ENCODE peak calls at places on chromosome 18, in nine cellular contexts. Q is psoas muscle, K is right cardiac atrium, T is adipocyte, M is tibial artery, D is esophagus muscularis mucosa, Z is lung, U is testis, S is A549. A is an unnamed sample. For H3K9me3, the result is how much of the 10 kb centered on the place peaks cover.

GRCh38 chr18:32735781-32736180 is 37.0 kb downstream of the KLHL14 start:
- DNase-seq in Z (no peak), K (no peak), U (no peak), T (no peak), S (no peak), Q (no peak), D (no peak), M (no peak), A (no peak)

GRCh38 chr18:76995896-76996295 is 136.7 kb downstream of the MBP start:
- DNase-seq in U (no peak), Z (no peak), M (no peak), D (no peak), Q (no peak), S (no peak), K (no peak), T (no peak), A (no peak)

GRCh38 chr18:43596106-43596712 is 318.9 kb upstream of the SYT4 start:
- DNase-seq in T (peak), M (no peak), S (peak), U (no peak), D (no peak), Q (no peak), Z (no peak), K (no peak), A (no peak)

GRCh38 chr18:24810561-24810960 is 350.1 kb downstream of the HRH4 start:
- DNase-seq in D (no peak), Z (no peak), T (no peak), K (no peak), S (no peak), M (no peak), U (no peak), Q (no peak), A (no peak)

GRCh38 chr18:50097702-50098101 is 97.2 kb downstream of the MYO5B start:
- DNase-seq in Z (no peak), T (no peak), Q (peak), M (no peak), U (no peak), D (no peak), K (no peak), S (no peak), A (no peak)

GRCh38 chr18:31424383-31424988 is 23.1 kb upstream of the DSG3 start:
- DNase-seq in U (peak), Q (no peak), Z (no peak), D (no peak), T (no peak), K (no peak), S (peak), M (no peak), A (peak)

GRCh38 chr18:3248670-3249359 is 1.2 kb downstream of the MYL12A start:
- DNase-seq in Q (no peak), M (no peak), D (no peak), S (peak), K (no peak), T (peak), Z (peak), U (peak), A (no peak)

GRCh38 chr18:58581265-58581664 is 47.6 kb downstream of the ALPK2 start:
- DNase-seq in K (no peak), T (peak), M (no peak), Z (no peak), U (no peak), D (no peak), Q (no peak), S (peak), A (no peak)

GRCh38 chr18:24819141-24819890 is 358.9 kb downstream of the HRH4 start:
- DNase-seq in Q (no peak), D (no peak), T (no peak), K (no peak), S (no peak), U (no peak), M (no peak), Z (no peak), A (no peak)

GRCh38 chr18:74604774-74605173 is 7.1 kb downstream of the ZNF407 start:
- DNase-seq in U (no peak), D (peak), Z (no peak), K (no peak), S (no peak), Q (no peak), M (no peak), T (peak), A (no peak)

GRCh38 chr18:26468931-26469340 is 79.4 kb downstream of the KCTD1 start:
- DNase-seq in Q (no peak), M (no peak), D (no peak), U (no peak), T (no peak), S (peak), Z (no peak), K (no peak), A (peak)

GRCh38 chr18:44325903-44326650 is 354.6 kb upstream of the SETBP1 start:
- DNase-seq in D (no peak), U (peak), Q (peak), Z (peak), S (peak), K (peak), T (peak), M (no peak), A (peak)

GRCh38 chr18:66603941-66604627 is at the start of gene CDH19:
- DNase-seq in D (no peak), K (peak), Q (no peak), S (peak), M (no peak), U (no peak), T (no peak), Z (no peak), A (no peak)

GRCh38 chr18:26965206-26965605 is 99.7 kb upstream of the AQP4 start:
- DNase-seq in Z (no peak), U (peak), T (no peak), S (no peak), D (no peak), Q (no peak), M (no peak), K (no peak), A (no peak)

GRCh38 chr18:69387181-69387580 is 13.5 kb upstream of the DOK6 start:
- DNase-seq in Z (no peak), K (no peak), S (no peak), D (no peak), M (no peak), U (no peak), Q (no peak), T (no peak), A (no peak)

GRCh38 chr18:42052137-42052708 is 97.2 kb downstream of the PIK3C3 start:
- DNase-seq in T (peak), S (no peak), D (no peak), U (no peak), M (no peak), Q (no peak), Z (no peak), K (no peak), A (no peak)

GRCh38 chr18:58046794-58047555 is 2.9 kb downstream of the NEDD4L start:
- DNase-seq in U (no peak), K (no peak), S (no peak), D (no peak), Q (no peak), Z (no peak), M (no peak), T (no peak), A (no peak)

GRCh38 chr18:47929681-47930085 is 776 bp downstream of the SMAD2 start:
- DNase-seq in T (peak), U (no peak), Q (no peak), D (no peak), M (no peak), Z (no peak), S (no peak), K (no peak), A (no peak)

GRCh38 chr18:59566507-59566906 is 130.7 kb downstream of the CCBE1 start:
- DNase-seq in Q (no peak), Z (no peak), U (no peak), T (no peak), S (no peak), D (no peak), K (no peak), M (no peak), A (no peak)

GRCh38 chr18:44035554-44035953 is 645.1 kb upstream of the SETBP1 start:
- DNase-seq in D (no peak), S (no peak), M (no peak), Z (no peak), K (no peak), T (peak), U (no peak), Q (no peak), A (no peak)

GRCh38 chr18:25998461-25998860 is 92.0 kb downstream of the SS18 start:
- DNase-seq in T (no peak), U (no peak), D (no peak), S (peak), Q (no peak), M (no peak), K (no peak), Z (no peak), A (no peak)

GRCh38 chr18:54100920-54101319 is 123.5 kb downstream of the MBD2 start:
- DNase-seq in Q (no peak), M (no peak), D (no peak), K (no peak), U (no peak), S (no peak), T (no peak), Z (no peak), A (no peak)

GRCh38 chr18:38966846-38967245 is 1401.2 kb upstream of the CELF4 start:
- DNase-seq in S (no peak), M (no peak), K (no peak), Q (no peak), T (no peak), Z (no peak), D (no peak), U (no peak), A (no peak)

GRCh38 chr18:55841314-55841713 is 253.3 kb upstream of the TCF4 start:
- DNase-seq in K (no peak), Q (no peak), D (no peak), Z (no peak), U (no peak), S (no peak), T (no peak), M (no peak), A (no peak)

GRCh38 chr18:55627007-55627406 is 39.0 kb upstream of the TCF4 start:
- DNase-seq in Z (no peak), S (no peak), Q (no peak), D (no peak), M (no peak), K (no peak), T (no peak), U (no peak), A (no peak)

GRCh38 chr18:79949571-79950439 is 1.6 kb downstream of the SLC66A2 start:
- DNase-seq in Q (no peak), T (no peak), U (peak), M (peak), Z (no peak), K (peak), D (no peak), S (no peak), A (no peak)

GRCh38 chr18:50190236-50190635 is 4.7 kb downstream of the MYO5B start:
- DNase-seq in Q (no peak), S (no peak), M (no peak), T (no peak), K (no peak), U (no peak), D (no peak), Z (no peak), A (no peak)

GRCh38 chr18:43422483-43422882 is 145.2 kb upstream of the SYT4 start:
- DNase-seq in K (no peak), M (no peak), U (peak), Z (no peak), Q (no peak), T (peak), D (no peak), S (peak), A (no peak)

GRCh38 chr18:8142131-8142711 is 467.0 kb upstream of the RAB12 start:
- DNase-seq in D (no peak), Q (no peak), T (no peak), Z (no peak), S (no peak), U (no peak), M (no peak), K (no peak), A (no peak)

GRCh38 chr18:63736856-63737255 is 34.1 kb downstream of the SERPINB11 start:
- DNase-seq in Z (no peak), U (no peak), T (no peak), Q (no peak), D (no peak), K (no peak), S (peak), M (no peak), A (no peak)

GRCh38 chr18:830315-830901 is 18.4 kb upstream of the YES1 start:
- DNase-seq in S (no peak), Q (no peak), T (peak), Z (no peak), K (peak), D (no peak), U (no peak), M (no peak), A (no peak)

GRCh38 chr18:50359806-50360205 is 15.0 kb upstream of the SKA1 start:
- DNase-seq in Z (no peak), T (no peak), S (no peak), K (no peak), D (no peak), U (no peak), Q (no peak), M (no peak), A (no peak)

GRCh38 chr18:159933-160332 is 1.6 kb downstream of the USP14 start:
- DNase-seq in Z (no peak), Q (no peak), M (no peak), T (no peak), U (no peak), D (no peak), K (no peak), S (no peak), A (no peak)

GRCh38 chr18:9673296-9674251 is 34.5 kb upstream of the RAB31 start:
- DNase-seq in T (peak), Q (no peak), Z (peak), K (no peak), M (no peak), D (peak), U (peak), S (peak), A (peak)

GRCh38 chr18:32707153-32707552 is 65.7 kb downstream of the KLHL14 start:
- DNase-seq in K (no peak), Q (no peak), M (no peak), S (no peak), D (no peak), Z (no peak), T (no peak), U (no peak), A (no peak)

GRCh38 chr18:54983041-54983686 is 23.9 kb upstream of the CCDC68 start:
- DNase-seq in Z (no peak), M (no peak), K (no peak), D (no peak), T (peak), U (no peak), S (peak), Q (no peak), A (peak)

GRCh38 chr18:9613550-9614400 is 584 bp downstream of the PPP4R1 start:
- DNase-seq in D (no peak), Q (peak), K (peak), T (peak), Z (peak), M (peak), U (peak), S (peak), A (peak)

DNA sequence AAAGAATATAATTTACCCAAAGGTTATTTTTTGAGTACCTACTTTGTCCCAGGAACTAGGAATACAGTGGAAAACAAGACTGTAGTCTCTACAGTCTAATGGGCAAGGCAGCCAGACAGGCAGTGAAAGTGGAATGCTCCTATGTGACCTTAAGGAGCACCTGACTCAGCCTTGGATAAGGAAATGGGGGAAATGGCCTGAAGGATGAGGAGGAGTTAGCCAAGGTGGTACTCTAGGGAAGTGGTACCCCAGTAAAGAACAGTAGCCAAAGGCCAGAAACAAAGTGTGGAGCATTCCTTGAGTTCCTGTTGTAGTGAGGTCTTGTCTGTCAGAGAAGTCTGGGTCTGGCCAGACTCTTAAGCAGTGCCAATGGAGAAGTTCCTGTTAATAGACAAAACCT is 6.0 kb downstream of the ZNF397 start:
- DNase-seq in D (no peak), M (no peak), K (no peak), Q (no peak), Z (no peak), S (no peak), T (no peak), U (no peak), A (no peak)
- H3K9me3 ChIP-seq in D (under half), M (under half), K (under half), Q (under half), Z (under half), S (half or more), T (half or more), U (under half), A (under half)

GRCh38 chr18:6650063-6650462 is 79.5 kb upstream of the ARHGAP28 start:
- DNase-seq in T (no peak), U (no peak), M (no peak), D (no peak), S (no peak), K (no peak), Z (no peak), Q (no peak), A (no peak)
- H3K9me3 ChIP-seq in T (under half), U (under half), M (under half), D (under half), S (under half), K (under half), Z (under half), Q (under half), A (under half)

DNA sequence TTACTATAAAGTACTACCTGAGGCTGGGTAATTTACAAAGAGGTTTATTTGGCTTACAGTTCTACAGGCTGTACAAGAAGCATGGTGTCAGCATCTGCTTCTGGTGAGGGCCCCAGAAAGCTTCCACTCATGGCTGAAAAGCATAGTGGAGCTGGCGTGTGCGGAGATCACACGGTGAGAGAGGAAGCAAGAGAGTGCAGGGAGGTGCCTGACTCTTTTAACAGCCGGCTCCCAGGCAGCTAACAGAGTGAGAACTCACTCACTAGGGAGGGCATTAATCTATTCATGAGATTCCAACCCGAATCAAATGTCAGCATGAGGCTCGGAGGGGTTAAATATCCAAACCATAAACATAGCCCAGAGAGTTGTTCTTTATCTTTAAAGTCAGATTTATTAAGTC is 117.3 kb downstream of the LDLRAD4 start:
- DNase-seq in S (no peak), K (no peak), Z (no peak), U (no peak), D (no peak), T (no peak), Q (no peak), M (no peak), A (no peak)
- H3K9me3 ChIP-seq in S (under half), K (under half), Z (under half), U (under half), D (under half), T (under half), Q (under half), M (under half), A (under half)

GRCh38 chr18:78937166-78937565 is 42.5 kb upstream of the SALL3 start:
- DNase-seq in S (no peak), U (no peak), T (no peak), K (no peak), D (no peak), Q (no peak), Z (no peak), M (peak), A (no peak)

GRCh38 chr18:78934003-78934402 is 45.6 kb upstream of the SALL3 start:
- DNase-seq in K (no peak), S (no peak), Z (no peak), Q (no peak), U (no peak), T (no peak), M (peak), D (no peak), A (no peak)

GRCh38 chr18:78934551-78935225 is 44.9 kb upstream of the SALL3 start:
- DNase-seq in M (peak), S (no peak), U (no peak), T (no peak), Z (no peak), K (no peak), D (no peak), Q (no peak), A (no peak)

GRCh38 chr18:78935406-78935805 is 44.2 kb upstream of the SALL3 start:
- DNase-seq in Z (no peak), K (no peak), Q (no peak), S (no peak), D (no peak), T (no peak), M (no peak), U (no peak), A (no peak)

DNA sequence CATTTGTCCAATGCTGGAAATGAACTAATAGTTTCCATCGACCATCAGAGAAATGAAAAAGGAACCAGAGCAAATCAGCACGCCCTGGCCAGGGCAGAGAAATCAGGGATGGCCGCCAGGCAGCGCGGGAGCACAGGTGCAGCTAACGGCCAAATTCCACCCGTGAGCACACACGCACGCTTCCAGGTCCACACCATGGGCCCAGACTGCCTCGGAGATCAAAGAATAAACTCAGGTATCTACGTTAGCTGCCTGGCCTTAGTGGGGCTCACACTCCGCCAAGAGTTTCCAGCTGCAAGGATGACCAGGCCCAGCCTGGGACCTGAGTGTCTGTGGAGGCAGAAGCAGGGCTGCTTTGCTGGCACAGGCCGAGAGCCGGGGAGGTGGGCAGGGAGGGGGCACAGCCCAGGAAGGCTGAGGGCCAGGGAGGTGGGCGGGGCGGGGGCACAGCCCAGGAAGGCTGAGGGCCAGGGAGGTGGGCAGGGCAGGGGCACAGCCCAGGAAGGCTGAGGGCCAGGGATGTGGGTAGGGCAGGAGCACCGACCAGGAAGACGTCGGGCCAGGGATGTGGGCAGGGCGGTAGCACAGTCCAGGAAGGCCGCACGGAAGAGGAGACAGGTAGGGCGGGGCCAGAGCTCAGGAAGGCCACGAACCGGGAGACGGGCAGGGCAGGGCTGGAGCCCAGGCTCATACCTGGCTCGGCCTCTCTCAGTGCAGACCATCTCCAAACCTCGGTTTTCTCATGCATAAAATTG is 43.2 kb upstream of the SALL3 start:
- DNase-seq in T (no peak), M (no peak), D (no peak), U (no peak), K (no peak), Z (no peak), Q (no peak), S (no peak), A (no peak)
- H3K9me3 ChIP-seq in T (under half), M (under half), D (under half), U (under half), K (under half), Z (under half), Q (under half), S (under half), A (under half)

GRCh38 chr18:75916641-75916982 is 489.1 kb upstream of the SMIM21 start:
- DNase-seq in U (no peak), T (no peak), K (no peak), M (no peak), D (peak), Q (no peak), Z (no peak), S (no peak), A (no peak)
- H3K9me3 ChIP-seq in U (under half), T (under half), K (under half), M (under half), D (under half), Q (under half), Z (under half), S (under half), A (under half)

GRCh38 chr18:21105936-21106335 is 5.7 kb downstream of the ROCK1 start:
- DNase-seq in S (no peak), Q (no peak), Z (no peak), U (no peak), D (no peak), M (no peak), T (no peak), K (no peak), A (no peak)
- H3K9me3 ChIP-seq in S (under half), Q (under half), Z (under half), U (under half), D (under half), M (under half), T (under half), K (under half), A (under half)

GRCh38 chr18:34493566-34494358 is 216.3 kb upstream of the DTNA start:
- DNase-seq in M (peak), U (peak), S (no peak), T (peak), D (no peak), K (peak), Q (peak), Z (no peak), A (peak)
- H3K9me3 ChIP-seq in M (under half), U (under half), S (under half), T (under half), D (under half), K (under half), Q (under half), Z (under half), A (under half)

GRCh38 chr18:45748531-45748930 is 24.6 kb downstream of the SLC14A1 start:
- DNase-seq in T (no peak), K (no peak), Q (no peak), Z (no peak), D (no peak), M (no peak), S (no peak), U (no peak), A (no peak)
- H3K9me3 ChIP-seq in T (under half), K (under half), Q (under half), Z (under half), D (under half), M (under half), S (under half), U (under half), A (under half)

A was measured in Caco-2.